ENCODE peak calls at places on chromosomes 13 and 19, in nine cellular contexts. One of them, this sample, is unnamed.

GRCh38 chr13:79749985-79750551 is 269.1 kb downstream of the NDFIP2 start:
- DNase-seq in fibroblast of pulmonary artery: peak
- DNase-seq in PC-3: peak
- DNase-seq in lung: peak
- DNase-seq in psoas muscle: peak
- DNase-seq in left lung: peak
- DNase-seq in breast epithelium: no peak
- DNase-seq in lower lobe of right lung: peak
- DNase-seq in AG04450: peak
- DNase-seq in this sample: no peak

GRCh38 chr13:93079294-93079693 is 147.3 kb upstream of the GPC6 start:
- DNase-seq in fibroblast of pulmonary artery: peak
- DNase-seq in PC-3: peak
- DNase-seq in lung: no peak
- DNase-seq in psoas muscle: no peak
- DNase-seq in left lung: no peak
- DNase-seq in breast epithelium: no peak
- DNase-seq in lower lobe of right lung: no peak
- DNase-seq in AG04450: no peak
- DNase-seq in this sample: no peak

GRCh38 chr19:46144756-46145155 is 3.3 kb upstream of the IGFL2 start:
- DNase-seq in fibroblast of pulmonary artery: no peak
- DNase-seq in PC-3: peak
- DNase-seq in lung: no peak
- DNase-seq in psoas muscle: no peak
- DNase-seq in left lung: no peak
- DNase-seq in breast epithelium: no peak
- DNase-seq in lower lobe of right lung: no peak
- DNase-seq in AG04450: no peak
- DNase-seq in this sample: no peak

GRCh38 chr19:12802267-12803106 is 618 bp downstream of the THSD8 start:
- DNase-seq in fibroblast of pulmonary artery: peak
- DNase-seq in PC-3: peak
- DNase-seq in lung: no peak
- DNase-seq in psoas muscle: peak
- DNase-seq in left lung: no peak
- DNase-seq in breast epithelium: no peak
- DNase-seq in lower lobe of right lung: no peak
- DNase-seq in AG04450: no peak
- DNase-seq in this sample: no peak

GRCh38 chr13:35987572-35988513 is 143.3 kb downstream of the DCLK1 start:
- DNase-seq in fibroblast of pulmonary artery: no peak
- DNase-seq in PC-3: no peak
- DNase-seq in lung: no peak
- DNase-seq in psoas muscle: no peak
- DNase-seq in left lung: no peak
- DNase-seq in breast epithelium: no peak
- DNase-seq in lower lobe of right lung: peak
- DNase-seq in AG04450: no peak
- DNase-seq in this sample: no peak

GRCh38 chr19:43681826-43682225 is 11.9 kb upstream of the PLAUR start:
- DNase-seq in fibroblast of pulmonary artery: no peak
- DNase-seq in PC-3: no peak
- DNase-seq in lung: no peak
- DNase-seq in psoas muscle: no peak
- DNase-seq in left lung: no peak
- DNase-seq in breast epithelium: no peak
- DNase-seq in lower lobe of right lung: no peak
- DNase-seq in AG04450: no peak
- DNase-seq in this sample: no peak

GRCh38 chr19:47013041-47013517 is 6.6 kb upstream of the NPAS1 start:
- DNase-seq in fibroblast of pulmonary artery: peak
- DNase-seq in PC-3: peak
- DNase-seq in lung: peak
- DNase-seq in psoas muscle: peak
- DNase-seq in left lung: peak
- DNase-seq in breast epithelium: peak
- DNase-seq in lower lobe of right lung: peak
- DNase-seq in AG04450: peak
- DNase-seq in this sample: peak

GRCh38 chr13:21033224-21033855 is 28.0 kb downstream of the LATS2 start:
- DNase-seq in fibroblast of pulmonary artery: peak
- DNase-seq in PC-3: peak
- DNase-seq in lung: peak
- DNase-seq in psoas muscle: no peak
- DNase-seq in left lung: no peak
- DNase-seq in breast epithelium: no peak
- DNase-seq in lower lobe of right lung: no peak
- DNase-seq in AG04450: no peak
- DNase-seq in this sample: no peak

GRCh38 chr19:39738809-39739208 is 980 bp upstream of the CLC start:
- DNase-seq in fibroblast of pulmonary artery: no peak
- DNase-seq in PC-3: no peak
- DNase-seq in lung: no peak
- DNase-seq in psoas muscle: no peak
- DNase-seq in left lung: no peak
- DNase-seq in breast epithelium: no peak
- DNase-seq in lower lobe of right lung: no peak
- DNase-seq in AG04450: no peak
- DNase-seq in this sample: no peak

GRCh38 chr19:14072535-14073231 is at the start of gene MISP3:
- DNase-seq in fibroblast of pulmonary artery: no peak
- DNase-seq in PC-3: peak
- DNase-seq in lung: peak
- DNase-seq in psoas muscle: peak
- DNase-seq in left lung: peak
- DNase-seq in breast epithelium: no peak
- DNase-seq in lower lobe of right lung: peak
- DNase-seq in AG04450: no peak
- DNase-seq in this sample: no peak

GRCh38 chr19:47507924-47508553 is 6.8 kb downstream of the NAPA start:
- DNase-seq in fibroblast of pulmonary artery: no peak
- DNase-seq in PC-3: no peak
- DNase-seq in lung: no peak
- DNase-seq in psoas muscle: no peak
- DNase-seq in left lung: no peak
- DNase-seq in breast epithelium: no peak
- DNase-seq in lower lobe of right lung: no peak
- DNase-seq in AG04450: no peak
- DNase-seq in this sample: no peak

GRCh38 chr19:11381535-11382369 is 2.4 kb downstream of the EPOR start:
- DNase-seq in fibroblast of pulmonary artery: peak
- DNase-seq in PC-3: peak
- DNase-seq in lung: peak
- DNase-seq in psoas muscle: peak
- DNase-seq in left lung: peak
- DNase-seq in breast epithelium: no peak
- DNase-seq in lower lobe of right lung: peak
- DNase-seq in AG04450: no peak
- DNase-seq in this sample: peak

DNA sequence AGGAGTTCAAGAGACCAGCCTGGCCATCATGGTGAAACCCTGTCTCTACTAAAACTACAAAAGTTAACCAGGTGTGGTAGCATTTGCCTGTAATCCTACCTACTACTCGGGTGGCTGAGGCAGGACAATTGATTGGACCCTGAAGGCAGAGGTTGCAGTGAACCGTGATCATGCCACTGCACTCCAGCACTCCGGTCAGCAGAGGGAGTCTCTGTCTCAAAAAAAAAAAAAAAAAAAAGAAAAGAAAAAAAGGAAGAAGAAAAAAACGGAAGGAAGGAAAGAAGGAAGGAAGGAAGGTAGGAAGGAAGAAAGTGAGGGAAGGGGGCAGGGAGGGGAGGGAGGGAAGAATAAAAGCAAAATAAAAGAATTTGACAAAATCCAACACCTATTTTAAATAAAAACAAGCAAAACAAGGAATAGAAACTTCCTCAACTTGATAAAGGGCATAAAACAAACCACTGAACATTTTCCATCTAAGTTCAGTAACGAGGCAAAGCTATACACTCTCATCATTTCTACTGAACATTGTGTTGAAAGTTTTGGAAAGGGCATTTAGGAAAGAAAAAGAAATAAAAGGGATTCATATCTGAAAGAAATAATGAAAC is 411.6 kb upstream of the SLITRK5 start:
- DNase-seq in fibroblast of pulmonary artery: no peak
- DNase-seq in PC-3: peak
- DNase-seq in lung: no peak
- DNase-seq in psoas muscle: no peak
- DNase-seq in left lung: no peak
- DNase-seq in breast epithelium: no peak
- DNase-seq in lower lobe of right lung: no peak
- DNase-seq in AG04450: no peak
- DNase-seq in this sample: peak
- TF ChIP-seq CTCF in fibroblast of pulmonary artery: peak
- TF ChIP-seq CTCF in PC-3: peak
- TF ChIP-seq CTCF in lung: no peak
- TF ChIP-seq CTCF in psoas muscle: no peak
- TF ChIP-seq CTCF in left lung: peak
- TF ChIP-seq CTCF in breast epithelium: no peak
- TF ChIP-seq CTCF in lower lobe of right lung: peak
- TF ChIP-seq CTCF in AG04450: peak
- TF ChIP-seq CTCF in this sample: peak

GRCh38 chr13:98576963-98577822 is at the start of gene STK24:
- DNase-seq in fibroblast of pulmonary artery: peak
- DNase-seq in PC-3: peak
- DNase-seq in lung: peak
- DNase-seq in psoas muscle: peak
- DNase-seq in left lung: peak
- DNase-seq in breast epithelium: no peak
- DNase-seq in lower lobe of right lung: peak
- DNase-seq in AG04450: peak
- DNase-seq in this sample: peak
- TF ChIP-seq CTCF in fibroblast of pulmonary artery: no peak
- TF ChIP-seq CTCF in PC-3: no peak
- TF ChIP-seq CTCF in lung: no peak
- TF ChIP-seq CTCF in psoas muscle: no peak
- TF ChIP-seq CTCF in left lung: no peak
- TF ChIP-seq CTCF in breast epithelium: no peak
- TF ChIP-seq CTCF in lower lobe of right lung: no peak
- TF ChIP-seq CTCF in AG04450: no peak
- TF ChIP-seq CTCF in this sample: no peak

GRCh38 chr19:51294211-51294976 is 17.1 kb upstream of the IGLON5 start:
- DNase-seq in fibroblast of pulmonary artery: no peak
- DNase-seq in PC-3: peak
- DNase-seq in lung: no peak
- DNase-seq in psoas muscle: no peak
- DNase-seq in left lung: no peak
- DNase-seq in breast epithelium: no peak
- DNase-seq in lower lobe of right lung: no peak
- DNase-seq in AG04450: no peak
- DNase-seq in this sample: no peak

GRCh38 chr19:51295382-51296126 is 15.9 kb upstream of the IGLON5 start:
- DNase-seq in fibroblast of pulmonary artery: no peak
- DNase-seq in PC-3: no peak
- DNase-seq in lung: no peak
- DNase-seq in psoas muscle: no peak
- DNase-seq in left lung: no peak
- DNase-seq in breast epithelium: no peak
- DNase-seq in lower lobe of right lung: no peak
- DNase-seq in AG04450: no peak
- DNase-seq in this sample: no peak

GRCh38 chr19:51297406-51297805 is 14.0 kb upstream of the IGLON5 start:
- DNase-seq in fibroblast of pulmonary artery: no peak
- DNase-seq in PC-3: no peak
- DNase-seq in lung: no peak
- DNase-seq in psoas muscle: no peak
- DNase-seq in left lung: no peak
- DNase-seq in breast epithelium: no peak
- DNase-seq in lower lobe of right lung: no peak
- DNase-seq in AG04450: no peak
- DNase-seq in this sample: no peak

GRCh38 chr19:51294977-51295375 is 16.5 kb upstream of the IGLON5 start:
- DNase-seq in fibroblast of pulmonary artery: no peak
- DNase-seq in PC-3: no peak
- DNase-seq in lung: no peak
- DNase-seq in psoas muscle: no peak
- DNase-seq in left lung: no peak
- DNase-seq in breast epithelium: no peak
- DNase-seq in lower lobe of right lung: no peak
- DNase-seq in AG04450: no peak
- DNase-seq in this sample: no peak

GRCh38 chr19:51296331-51297093 is 14.9 kb upstream of the IGLON5 start:
- DNase-seq in fibroblast of pulmonary artery: no peak
- DNase-seq in PC-3: peak
- DNase-seq in lung: no peak
- DNase-seq in psoas muscle: no peak
- DNase-seq in left lung: no peak
- DNase-seq in breast epithelium: no peak
- DNase-seq in lower lobe of right lung: no peak
- DNase-seq in AG04450: no peak
- DNase-seq in this sample: no peak
- TF ChIP-seq CTCF in fibroblast of pulmonary artery: no peak
- TF ChIP-seq CTCF in PC-3: no peak
- TF ChIP-seq CTCF in lung: no peak
- TF ChIP-seq CTCF in psoas muscle: no peak
- TF ChIP-seq CTCF in left lung: no peak
- TF ChIP-seq CTCF in breast epithelium: no peak
- TF ChIP-seq CTCF in lower lobe of right lung: no peak
- TF ChIP-seq CTCF in AG04450: no peak
- TF ChIP-seq CTCF in this sample: peak

DNA sequence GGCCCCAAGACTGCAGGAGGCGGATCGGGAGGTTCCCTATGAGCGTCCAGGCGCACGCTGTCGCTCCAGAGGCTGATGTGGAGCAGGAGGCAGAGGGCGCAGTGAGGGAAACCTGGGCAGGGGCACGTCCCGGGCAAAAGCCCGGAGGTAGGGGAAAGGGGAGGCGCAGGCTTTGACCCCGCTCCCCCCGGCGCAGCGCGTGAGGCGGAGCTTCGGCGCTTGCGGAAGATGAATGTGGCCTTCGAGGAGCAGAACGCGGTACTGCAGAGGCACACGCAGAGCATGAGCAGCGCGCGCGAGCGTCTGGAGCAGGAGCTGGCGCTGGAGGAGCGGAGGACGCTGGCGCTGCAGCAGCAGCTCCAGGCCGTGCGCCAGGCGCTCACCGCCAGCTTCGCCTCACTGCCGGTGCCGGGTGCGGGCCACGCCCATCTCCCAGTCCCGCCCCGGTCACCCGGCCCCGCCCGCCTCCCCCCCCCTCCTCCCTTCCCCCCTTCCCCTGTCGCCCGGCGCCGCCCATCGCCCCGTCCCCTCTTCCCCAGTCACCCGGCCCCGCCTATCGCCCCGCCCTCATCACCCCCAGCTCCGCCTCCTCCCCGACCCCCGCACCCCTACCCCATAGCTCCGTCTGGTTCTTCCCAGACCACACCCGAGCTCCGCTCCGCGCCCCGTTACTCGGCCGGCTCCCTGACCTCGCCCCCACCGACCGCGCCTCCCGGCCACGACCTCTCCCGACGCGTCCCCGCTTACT is 4.1 kb downstream of the HMG20B start:
- DNase-seq in fibroblast of pulmonary artery: peak
- DNase-seq in PC-3: no peak
- DNase-seq in lung: no peak
- DNase-seq in psoas muscle: peak
- DNase-seq in left lung: no peak
- DNase-seq in breast epithelium: no peak
- DNase-seq in lower lobe of right lung: no peak
- DNase-seq in AG04450: no peak
- DNase-seq in this sample: peak
- TF ChIP-seq CTCF in fibroblast of pulmonary artery: no peak
- TF ChIP-seq CTCF in PC-3: no peak
- TF ChIP-seq CTCF in lung: no peak
- TF ChIP-seq CTCF in psoas muscle: no peak
- TF ChIP-seq CTCF in left lung: no peak
- TF ChIP-seq CTCF in breast epithelium: no peak
- TF ChIP-seq CTCF in lower lobe of right lung: no peak
- TF ChIP-seq CTCF in AG04450: no peak
- TF ChIP-seq CTCF in this sample: no peak